ENCODE peak calls at places on chromosomes 7 and 10, in ten cellular contexts. G is T-helper 2 cell, Q is A549, A is GM12864, E is NCI-H460, S is suprapubic skin, H is NCI-H2029, V is ELF-1, W is HT1080, X is AG04450. P is an unnamed sample.

GRCh38 chr10:118870467-118871243 is 115.9 kb upstream of the CACUL1 start:
- DNase-seq in V (peak), Q (peak), S (no peak), X (no peak), W (peak), G (no peak), A (no peak), E (peak), H (no peak), P (peak)

GRCh38 chr10:100353770-100354485 is 6.9 kb downstream of the SCD start:
- DNase-seq in H (no peak), S (no peak), V (no peak), E (no peak), W (no peak), X (no peak), G (no peak), A (no peak), Q (no peak), P (no peak)

GRCh38 chr10:72308320-72308987 is 34.7 kb downstream of the DDIT4 start:
- DNase-seq in Q (no peak), G (no peak), V (no peak), E (no peak), S (no peak), H (peak), W (peak), X (no peak), A (no peak), P (peak)

GRCh38 chr7:102836206-102836938 is 76.4 kb upstream of the LRRC17 start:
- DNase-seq in V (no peak), X (peak), S (no peak), E (peak), Q (peak), H (no peak), A (no peak), W (peak), G (no peak), P (peak)

GRCh38 chr10:122567056-122567660 is 6.6 kb downstream of the DMBT1 start:
- DNase-seq in E (no peak), Q (no peak), X (no peak), S (no peak), W (peak), V (peak), A (no peak), G (no peak), H (no peak), P (peak)

GRCh38 chr7:129959480-129960332 is 6.9 kb upstream of the UBE2H start:
- DNase-seq in V (no peak), W (peak), E (no peak), A (no peak), X (no peak), H (no peak), G (no peak), S (no peak), Q (no peak), P (no peak)

GRCh38 chr10:111475720-111476119 is 398.9 kb downstream of the ADRA2A start:
- DNase-seq in X (no peak), V (no peak), W (no peak), S (no peak), E (no peak), A (no peak), G (no peak), Q (no peak), H (no peak), P (peak)

GRCh38 chr10:124543146-124543545 is 81.5 kb downstream of the LHPP start:
- DNase-seq in Q (no peak), A (no peak), V (no peak), S (no peak), G (no peak), E (no peak), W (no peak), H (no peak), X (no peak), P (no peak)

GRCh38 chr10:96334888-96335526 is 23.8 kb downstream of the OPALIN start:
- DNase-seq in S (no peak), X (peak), Q (peak), G (no peak), E (peak), W (peak), H (no peak), V (peak), A (no peak), P (peak)

GRCh38 chr7:92808006-92808405 is 28.4 kb downstream of the CDK6 start:
- DNase-seq in S (no peak), X (no peak), A (no peak), Q (no peak), G (no peak), H (no peak), V (no peak), E (no peak), W (no peak), P (no peak)

GRCh38 chr10:113450906-113451305 is 101.9 kb upstream of the HABP2 start:
- DNase-seq in E (no peak), H (no peak), Q (no peak), W (no peak), G (no peak), V (no peak), X (no peak), A (no peak), S (no peak), P (no peak)

GRCh38 chr10:118332948-118333710 is 9.0 kb downstream of the FAM204A start:
- DNase-seq in G (no peak), A (no peak), H (no peak), V (no peak), W (no peak), Q (no peak), X (no peak), S (no peak), E (no peak), P (no peak)

GRCh38 chr7:27064681-27065080 is 31.1 kb downstream of the HOXA1 start:
- DNase-seq in V (no peak), S (no peak), W (no peak), X (no peak), A (no peak), H (no peak), E (no peak), Q (no peak), G (no peak), P (peak)

GRCh38 chr10:123301077-123301875 is 147.1 kb downstream of the BUB3 start:
- DNase-seq in E (no peak), V (peak), S (no peak), Q (peak), G (no peak), H (no peak), X (no peak), A (no peak), W (peak), P (peak)

GRCh38 chr7:17040701-17041100 is 158.9 kb upstream of the AGR3 start:
- DNase-seq in S (no peak), X (no peak), A (no peak), Q (no peak), W (no peak), H (no peak), G (no peak), E (no peak), V (no peak), P (no peak)

GRCh38 chr10:129057856-129058663 is 409.0 kb upstream of the MGMT start:
- DNase-seq in X (no peak), G (no peak), V (no peak), A (peak), W (no peak), S (no peak), Q (no peak), E (no peak), H (no peak), P (no peak)

GRCh38 chr10:12908773-12909172 is 92.7 kb downstream of the CCDC3 start:
- DNase-seq in X (no peak), E (no peak), H (no peak), W (no peak), G (no peak), V (no peak), S (no peak), A (no peak), Q (no peak), P (no peak)

GRCh38 chr10:99926925-99927718 is 82.6 kb downstream of the DNMBP start:
- DNase-seq in V (peak), X (no peak), A (no peak), S (no peak), W (peak), G (no peak), H (peak), Q (no peak), E (no peak), P (peak)

GRCh38 chr10:15813415-15813814 is 46.9 kb downstream of the MINDY3 start:
- DNase-seq in W (no peak), G (no peak), A (no peak), X (no peak), Q (no peak), H (no peak), S (no peak), E (no peak), V (no peak), P (no peak)

GRCh38 chr10:48620719-48621118 is 15.8 kb upstream of the ARHGAP22 start:
- DNase-seq in A (no peak), Q (no peak), E (no peak), H (no peak), S (no peak), W (no peak), X (no peak), G (no peak), V (no peak), P (no peak)

GRCh38 chr7:114141415-114141814 is 222.6 kb upstream of the PPP1R3A start:
- DNase-seq in Q (no peak), G (no peak), H (no peak), S (no peak), E (no peak), X (no peak), A (no peak), W (peak), V (peak), P (no peak)

GRCh38 chr10:83352588-83352987 is 786.7 kb upstream of the GHITM start:
- DNase-seq in X (no peak), S (no peak), E (no peak), Q (no peak), W (no peak), H (no peak), G (no peak), A (no peak), V (no peak), P (no peak)

GRCh38 chr7:129781128-129781855 is 169.8 kb downstream of the NRF1 start:
- DNase-seq in S (peak), V (no peak), E (no peak), H (peak), G (no peak), A (no peak), X (no peak), Q (peak), W (no peak), P (no peak)

GRCh38 chr7:130891254-130892094 is 157.5 kb upstream of the KLF14 start:
- DNase-seq in H (no peak), V (no peak), A (no peak), G (no peak), S (no peak), Q (no peak), X (peak), W (peak), E (no peak), P (peak)

GRCh38 chr7:34041716-34042115 is 136.4 kb downstream of the BMPER start:
- DNase-seq in S (no peak), W (no peak), Q (no peak), X (no peak), H (no peak), V (no peak), G (no peak), E (no peak), A (no peak), P (peak)

GRCh38 chr10:118163227-118163626 is 116.5 kb upstream of the RAB11FIP2 start:
- DNase-seq in E (no peak), A (no peak), Q (no peak), S (no peak), H (no peak), W (peak), V (no peak), X (no peak), G (no peak), P (peak)

GRCh38 chr7:159191236-159191635 is 46.6 kb upstream of the VIPR2 start:
- DNase-seq in G (no peak), W (no peak), H (no peak), V (no peak), E (no peak), S (no peak), A (no peak), X (no peak), Q (no peak), P (no peak)

GRCh38 chr7:113856010-113856409 is 62.8 kb downstream of the PPP1R3A start:
- DNase-seq in Q (no peak), W (peak), V (no peak), S (no peak), A (no peak), X (no peak), G (no peak), E (no peak), H (no peak), P (no peak)

GRCh38 chr7:45192546-45193177 is 35.1 kb downstream of the RAMP3 start:
- DNase-seq in X (no peak), S (no peak), W (peak), H (no peak), Q (no peak), E (no peak), G (no peak), A (no peak), V (no peak), P (no peak)

GRCh38 chr7:11707606-11708193 is 124.3 kb downstream of the THSD7A start:
- DNase-seq in A (no peak), X (no peak), E (no peak), V (no peak), S (no peak), Q (no peak), W (no peak), H (no peak), G (no peak), P (no peak)

GRCh38 chr10:16987129-16987670 is 142.4 kb downstream of the CUBN start:
- DNase-seq in E (no peak), V (no peak), W (peak), H (no peak), X (peak), Q (no peak), A (no peak), G (no peak), S (no peak), P (peak)

P was measured in AG20443.